ENCODE peak calls at places on chromosomes 3 and 15, in ten cellular contexts. S is GM23338, E is spleen, C is sigmoid colon, U is HCT116, Z is transverse colon, W is breast epithelium, Y is stomach, M is endothelial cell of umbilical vein, I is SK-N-SH. N is an unnamed sample. For H3K4me1, the result is how much of the 10 kb centered on the place peaks cover.

GRCh38 chr3:120436523-120437050 is 14.2 kb downstream of the FSTL1 start:
- DNase-seq in S (peak), E (no peak), C (no peak), U (no peak), Z (no peak), W (no peak), Y (no peak), M (no peak), I (no peak), N (no peak)

GRCh38 chr15:94840794-94841587 is 609.6 kb downstream of the MCTP2 start:
- DNase-seq in S (peak), E (no peak), C (peak), U (no peak), Z (peak), W (no peak), Y (no peak), M (peak), I (no peak), N (no peak)

GRCh38 chr3:127483902-127484591 is 106.5 kb downstream of the TPRA1 start:
- DNase-seq in S (no peak), E (peak), C (peak), U (no peak), Z (no peak), W (no peak), Y (peak), M (no peak), I (no peak), N (no peak)

GRCh38 chr3:143367171-143367570 is 247.6 kb downstream of the CHST2 start:
- DNase-seq in S (no peak), E (no peak), C (no peak), U (no peak), Z (no peak), W (no peak), Y (no peak), M (no peak), I (no peak), N (no peak)

GRCh38 chr15:41921167-41921566 is 27.3 kb upstream of the SPTBN5 start:
- DNase-seq in S (no peak), E (no peak), C (no peak), U (no peak), Z (no peak), W (peak), Y (no peak), M (peak), I (no peak), N (no peak)

GRCh38 chr3:170572665-170573253 is 13.1 kb downstream of the SLC7A14 start:
- DNase-seq in S (no peak), E (no peak), C (no peak), U (no peak), Z (no peak), W (no peak), Y (no peak), M (peak), I (no peak), N (no peak)

GRCh38 chr15:72230197-72231065 is 559 bp downstream of the PKM start:
- DNase-seq in S (peak), E (peak), C (peak), U (no peak), Z (peak), W (peak), Y (peak), M (peak), I (peak), N (no peak)

GRCh38 chr15:63610209-63610841 is 13.1 kb downstream of the FBXL22 start:
- DNase-seq in S (peak), E (no peak), C (peak), U (peak), Z (peak), W (no peak), Y (peak), M (peak), I (peak), N (peak)

GRCh38 chr15:89674526-89674925 is 4.6 kb downstream of the PLIN1 start:
- DNase-seq in S (no peak), E (no peak), C (no peak), U (no peak), Z (no peak), W (no peak), Y (no peak), M (no peak), I (no peak), N (no peak)

GRCh38 chr3:100776736-100777135 is 67.4 kb downstream of the TFG start:
- DNase-seq in S (peak), E (no peak), C (no peak), U (no peak), Z (no peak), W (no peak), Y (no peak), M (no peak), I (no peak), N (no peak)

GRCh38 chr15:101028772-101029438 is 109.7 kb downstream of the LRRK1 start:
- DNase-seq in S (no peak), E (peak), C (peak), U (no peak), Z (peak), W (no peak), Y (peak), M (no peak), I (no peak), N (no peak)

GRCh38 chr3:140501054-140501769 is 176.7 kb upstream of the TRIM42 start:
- DNase-seq in S (no peak), E (no peak), C (no peak), U (no peak), Z (no peak), W (no peak), Y (no peak), M (no peak), I (no peak), N (no peak)

GRCh38 chr3:143199998-143200909 is 80.7 kb downstream of the CHST2 start:
- DNase-seq in S (no peak), E (no peak), C (no peak), U (no peak), Z (no peak), W (no peak), Y (no peak), M (no peak), I (no peak), N (no peak)

GRCh38 chr3:14391033-14391432 is 11.4 kb upstream of the SLC6A6 start:
- DNase-seq in S (no peak), E (no peak), C (peak), U (no peak), Z (no peak), W (no peak), Y (no peak), M (no peak), I (no peak), N (no peak)

GRCh38 chr3:133377396-133377795 is 22.5 kb upstream of the BFSP2 start:
- DNase-seq in S (peak), E (no peak), C (no peak), U (no peak), Z (no peak), W (no peak), Y (no peak), M (peak), I (peak), N (no peak)

GRCh38 chr3:134339331-134339730 is 34.9 kb downstream of the AMOTL2 start:
- DNase-seq in S (peak), E (no peak), C (no peak), U (no peak), Z (no peak), W (peak), Y (no peak), M (no peak), I (no peak), N (no peak)

GRCh38 chr15:56077071-56077470 is 83.7 kb upstream of the NEDD4 start:
- DNase-seq in S (no peak), E (no peak), C (no peak), U (no peak), Z (no peak), W (no peak), Y (no peak), M (no peak), I (no peak), N (no peak)

GRCh38 chr3:115194461-115194860 is 47.4 kb upstream of the ZBTB20 start:
- DNase-seq in S (no peak), E (no peak), C (no peak), U (no peak), Z (no peak), W (no peak), Y (no peak), M (no peak), I (no peak), N (no peak)

GRCh38 chr3:154090116-154090420 is 31.1 kb upstream of the ARHGEF26 start:
- DNase-seq in S (no peak), E (no peak), C (no peak), U (no peak), Z (no peak), W (no peak), Y (no peak), M (peak), I (no peak), N (no peak)

GRCh38 chr3:146780251-146780650 is 175.1 kb upstream of the PLSCR5 start:
- DNase-seq in S (no peak), E (no peak), C (no peak), U (no peak), Z (no peak), W (no peak), Y (no peak), M (no peak), I (no peak), N (no peak)

GRCh38 chr3:42053476-42053875 is 37.7 kb upstream of the TRAK1 start:
- DNase-seq in S (no peak), E (no peak), C (no peak), U (no peak), Z (peak), W (no peak), Y (peak), M (no peak), I (no peak), N (no peak)

GRCh38 chr15:73985101-73985873 is 6.8 kb downstream of the STOML1 start:
- DNase-seq in S (no peak), E (no peak), C (peak), U (no peak), Z (peak), W (no peak), Y (no peak), M (no peak), I (no peak), N (no peak)

GRCh38 chr15:74179983-74180688 is 6.6 kb downstream of the ISLR start:
- DNase-seq in S (no peak), E (peak), C (peak), U (no peak), Z (no peak), W (peak), Y (no peak), M (peak), I (peak), N (no peak)

GRCh38 chr15:67521770-67522568 is 1.0 kb downstream of the C15orf61 start:
- DNase-seq in S (no peak), E (no peak), C (no peak), U (no peak), Z (no peak), W (no peak), Y (no peak), M (peak), I (peak), N (no peak)

GRCh38 chr15:80693682-80694623 is 1.2 kb upstream of the ABHD17C start:
- DNase-seq in S (no peak), E (no peak), C (no peak), U (no peak), Z (no peak), W (no peak), Y (peak), M (peak), I (no peak), N (no peak)

GRCh38 chr3:186772886-186773417 is 10.4 kb upstream of the EIF4A2 start:
- DNase-seq in S (peak), E (peak), C (peak), U (no peak), Z (peak), W (peak), Y (peak), M (peak), I (peak), N (no peak)

GRCh38 chr15:65008989-65009388 is 19.3 kb upstream of the SPG21 start:
- DNase-seq in S (peak), E (no peak), C (no peak), U (no peak), Z (no peak), W (no peak), Y (no peak), M (no peak), I (no peak), N (no peak)

GRCh38 chr15:81723758-81724157 is 322.1 kb downstream of the MEX3B start:
- DNase-seq in S (no peak), E (no peak), C (no peak), U (no peak), Z (no peak), W (no peak), Y (no peak), M (no peak), I (no peak), N (no peak)

GRCh38 chr3:116291141-116291540 is 154.1 kb downstream of the LSAMP start:
- DNase-seq in S (no peak), E (no peak), C (no peak), U (no peak), Z (no peak), W (no peak), Y (no peak), M (no peak), I (no peak), N (no peak)

GRCh38 chr15:92149469-92149868 is 244.2 kb upstream of the ST8SIA2 start:
- DNase-seq in S (no peak), E (no peak), C (no peak), U (no peak), Z (no peak), W (no peak), Y (no peak), M (no peak), I (no peak), N (no peak)

GRCh38 chr15:100189849-100190248 is 151.9 kb downstream of the ADAMTS17 start:
- DNase-seq in S (no peak), E (peak), C (peak), U (no peak), Z (no peak), W (no peak), Y (no peak), M (no peak), I (no peak), N (no peak)

GRCh38 chr15:43229977-43230376 is 9.2 kb upstream of the EPB42 start:
- DNase-seq in S (no peak), E (no peak), C (no peak), U (no peak), Z (no peak), W (no peak), Y (no peak), M (no peak), I (no peak), N (no peak)

GRCh38 chr3:98763076-98763475 is at the start of gene ST3GAL6:
- DNase-seq in S (no peak), E (peak), C (peak), U (no peak), Z (peak), W (no peak), Y (no peak), M (peak), I (peak), N (no peak)

GRCh38 chr15:74011610-74012009 is 17.1 kb downstream of the PML start:
- DNase-seq in S (no peak), E (no peak), C (peak), U (no peak), Z (peak), W (no peak), Y (peak), M (peak), I (no peak), N (no peak)

GRCh38 chr3:177332955-177333354 is 135.7 kb upstream of the TBL1XR1 start:
- DNase-seq in S (no peak), E (no peak), C (no peak), U (no peak), Z (no peak), W (no peak), Y (no peak), M (no peak), I (no peak), N (no peak)

GRCh38 chr3:177336841-177337430 is 139.7 kb upstream of the TBL1XR1 start:
- DNase-seq in S (no peak), E (no peak), C (no peak), U (no peak), Z (no peak), W (no peak), Y (no peak), M (no peak), I (no peak), N (no peak)

GRCh38 chr3:177335728-177336127 is 138.4 kb upstream of the TBL1XR1 start:
- DNase-seq in S (no peak), E (no peak), C (no peak), U (no peak), Z (no peak), W (no peak), Y (no peak), M (no peak), I (no peak), N (no peak)

GRCh38 chr3:177333535-177334495 is 136.5 kb upstream of the TBL1XR1 start:
- DNase-seq in S (no peak), E (no peak), C (no peak), U (no peak), Z (no peak), W (no peak), Y (no peak), M (no peak), I (no peak), N (no peak)

DNA sequence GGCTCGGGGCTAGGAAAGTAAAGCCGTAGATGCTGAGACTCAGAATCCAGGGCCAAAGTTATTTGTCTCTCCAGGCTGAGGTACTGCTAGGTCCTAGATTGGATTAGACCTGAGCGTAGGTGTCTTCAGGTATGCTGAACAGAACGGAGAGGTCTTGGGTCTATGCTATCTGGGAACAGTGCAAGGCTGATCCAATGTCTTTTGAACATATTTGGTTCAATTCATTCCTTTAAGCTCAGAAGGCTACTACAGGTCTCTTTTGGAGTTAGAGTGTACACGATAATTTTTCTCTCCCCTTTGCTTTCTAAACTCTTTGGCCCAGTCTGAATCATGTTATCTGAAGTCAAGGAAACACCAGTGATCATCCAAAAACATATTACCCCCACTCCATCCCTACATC is 137.5 kb upstream of the TBL1XR1 start:
- DNase-seq in S (no peak), E (no peak), C (no peak), U (no peak), Z (no peak), W (no peak), Y (no peak), M (no peak), I (no peak), N (no peak)
- H3K4me1 ChIP-seq in S (under half), E (half or more), C (under half), U (under half), Z (under half), W (under half), Y (under half), M (under half), I (under half), N (under half)

DNA sequence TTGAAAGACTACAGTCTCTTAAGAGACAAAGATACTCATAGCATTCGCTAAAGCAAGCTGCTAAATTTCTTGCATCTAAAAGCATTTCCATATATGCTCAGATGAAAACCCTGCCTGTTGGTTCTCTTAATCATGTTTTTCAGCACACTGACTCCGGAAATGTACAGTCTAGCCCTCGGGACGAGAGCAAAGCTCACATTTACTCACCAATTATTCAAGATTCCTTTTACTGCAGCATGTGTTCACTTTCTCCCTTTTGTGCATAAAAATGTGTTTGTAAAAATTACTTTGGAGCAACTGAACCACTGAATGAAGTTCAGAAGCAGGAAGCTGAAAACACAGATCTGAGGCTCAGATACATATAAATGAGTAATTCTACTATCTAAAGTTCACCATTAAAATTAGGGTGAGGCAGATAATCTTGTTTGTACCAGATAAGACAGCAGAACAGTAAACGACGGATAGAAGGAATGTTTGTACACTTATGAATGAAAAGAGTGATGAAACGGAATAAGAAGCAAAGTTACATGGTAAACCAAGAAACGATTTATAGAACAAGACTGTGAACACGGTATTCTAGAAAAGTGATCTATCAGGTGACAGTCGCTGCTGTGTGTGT is 118.7 kb downstream of the GOLIM4 start:
- DNase-seq in S (no peak), E (no peak), C (no peak), U (no peak), Z (no peak), W (no peak), Y (no peak), M (no peak), I (no peak), N (no peak)
- TF ChIP-seq POLR2AphosphoS5 in S (no peak), E (no peak), C (no peak), U (no peak), Z (no peak), W (no peak), Y (peak), M (no peak), I (no peak), N (no peak)

DNA sequence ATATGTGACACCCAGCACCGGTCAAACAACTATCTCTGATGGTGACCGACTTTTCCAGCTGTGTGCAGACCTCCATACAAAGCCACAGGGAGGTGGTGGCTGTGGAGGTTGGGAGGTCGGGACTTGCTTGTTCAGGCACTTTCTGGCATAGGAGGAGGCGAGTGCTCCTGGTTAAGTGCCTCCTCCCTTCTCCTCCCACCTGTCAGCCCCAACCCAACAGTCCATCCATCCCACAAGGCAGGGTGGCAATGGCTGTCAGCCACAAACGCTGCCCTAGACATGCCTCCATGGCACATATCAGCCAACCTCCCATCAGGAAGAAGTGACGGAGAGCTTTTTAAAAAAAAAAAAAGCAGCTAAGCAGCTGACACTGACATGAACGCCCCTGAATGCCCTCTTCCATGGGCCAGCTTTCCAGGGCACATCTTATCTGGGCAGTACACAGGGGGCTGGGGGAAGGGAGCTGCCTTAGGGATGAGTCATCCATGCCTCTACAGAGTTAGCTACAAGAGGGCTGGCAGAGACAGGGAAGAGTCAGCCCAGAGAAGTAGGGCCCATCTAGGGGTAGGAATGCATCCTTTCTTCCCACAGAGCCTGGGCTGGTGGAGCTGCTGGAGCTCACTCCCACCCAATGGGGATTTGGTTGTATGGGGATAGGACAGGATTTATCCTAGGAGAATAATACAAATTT is 41.2 kb downstream of the CCDC12 start:
- DNase-seq in S (peak), E (peak), C (peak), U (peak), Z (peak), W (peak), Y (peak), M (peak), I (peak), N (peak)
- H3K4me1 ChIP-seq in S (under half), E (half or more), C (under half), U (half or more), Z (half or more), W (under half), Y (half or more), M (half or more), I (half or more), N (under half)

DNA sequence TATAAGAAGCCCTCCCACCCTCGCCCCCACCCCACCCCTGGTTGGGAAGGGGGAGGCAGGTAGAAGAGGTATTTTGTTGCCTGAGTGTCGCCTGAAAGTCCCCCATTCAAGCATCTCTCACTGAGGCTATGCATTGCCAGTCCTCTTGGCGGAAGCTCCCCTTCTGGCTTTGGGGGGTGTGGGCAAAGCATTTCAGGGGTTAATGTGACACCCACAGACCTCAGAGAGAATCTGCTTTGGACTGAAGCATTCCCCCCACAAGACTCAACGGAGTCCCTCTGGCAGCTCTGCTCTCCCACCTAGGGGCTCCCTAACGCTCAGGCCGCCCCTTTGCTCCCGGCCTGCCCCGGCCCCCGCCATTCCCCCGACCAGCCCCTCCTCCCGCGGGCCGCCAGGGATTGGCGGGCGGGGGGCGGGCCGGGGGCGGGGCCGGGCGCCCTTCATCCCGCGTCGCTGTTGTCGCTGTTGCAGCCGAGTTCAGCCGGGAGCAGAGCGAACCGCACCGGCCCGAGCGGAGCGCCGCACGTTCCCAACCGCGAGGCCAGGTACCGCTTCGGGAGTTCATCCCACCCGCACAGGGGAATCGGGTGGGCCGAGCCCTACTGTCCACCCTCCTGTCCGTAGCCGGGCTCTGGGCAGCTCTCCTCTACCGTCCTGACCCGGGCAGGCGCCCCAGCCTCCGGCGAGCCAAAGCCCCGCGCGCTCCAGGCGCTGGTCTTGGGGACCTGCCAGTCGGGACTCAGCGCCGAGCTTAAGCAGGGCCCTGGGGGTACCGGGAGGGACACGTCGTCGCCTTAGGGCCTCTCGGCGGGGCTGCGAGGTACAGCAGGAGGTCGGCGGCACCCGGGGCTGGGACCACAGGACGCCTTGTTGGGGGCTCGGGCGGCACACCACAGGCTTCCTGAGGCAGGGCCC is at the start of gene SLC38A3:
- DNase-seq in S (peak), E (no peak), C (no peak), U (no peak), Z (no peak), W (no peak), Y (peak), M (peak), I (peak), N (no peak)
- TF ChIP-seq POLR2AphosphoS5 in S (no peak), E (no peak), C (peak), U (no peak), Z (no peak), W (no peak), Y (no peak), M (no peak), I (no peak), N (no peak)

N was measured in Panc1.